ENCODE peak calls at places on chromosomes 5 and 9, in five cellular contexts. V is pancreas, J is DND-41, K is AG10803, D is spleen. Y is an unnamed sample.

GRCh38 chr9:14309403-14309802 is 4.5 kb downstream of the NFIB start:
- DNase-seq in V (no peak), J (peak), D (no peak), K (no peak), Y (no peak)

GRCh38 chr9:114156658-114157421 is 1.5 kb downstream of the COL27A1 start:
- DNase-seq in D (no peak), J (peak), V (peak), K (peak), Y (no peak)

GRCh38 chr5:14560091-14560595 is 21.4 kb upstream of the OTULINL start:
- DNase-seq in V (no peak), K (no peak), J (peak), D (no peak), Y (no peak)

GRCh38 chr9:123322771-123323481 is 33.1 kb upstream of the CRB2 start:
- DNase-seq in J (peak), K (no peak), V (no peak), D (peak), Y (peak)

GRCh38 chr9:5899292-5899691 is 8.6 kb downstream of the MLANA start:
- DNase-seq in J (no peak), K (no peak), D (no peak), V (no peak), Y (no peak)

GRCh38 chr5:134503937-134504437 is 21.5 kb upstream of the JADE2 start:
- DNase-seq in V (no peak), J (peak), K (peak), D (no peak), Y (no peak)

GRCh38 chr5:163948086-163948666 is 442.8 kb downstream of the MAT2B start:
- DNase-seq in V (no peak), K (no peak), J (no peak), D (peak), Y (no peak)

GRCh38 chr5:2750758-2751464 is 566 bp downstream of the IRX2 start:
- DNase-seq in K (peak), J (no peak), V (no peak), D (no peak), Y (no peak)

GRCh38 chr5:120366047-120366446 is 98.1 kb upstream of the PRR16 start:
- DNase-seq in J (no peak), D (no peak), K (no peak), V (no peak), Y (no peak)

GRCh38 chr9:76240578-76240977 is 153.6 kb downstream of the RFK start:
- DNase-seq in V (no peak), J (no peak), D (no peak), K (no peak), Y (no peak)

GRCh38 chr5:136022965-136023364 is 5.8 kb upstream of the TGFBI start:
- DNase-seq in J (no peak), K (no peak), V (no peak), D (no peak), Y (no peak)

GRCh38 chr5:71697967-71698366 is 21.1 kb upstream of the CARTPT start:
- DNase-seq in V (no peak), D (no peak), K (no peak), J (no peak), Y (no peak)

GRCh38 chr5:86951761-86952160 is 315.9 kb upstream of the RASA1 start:
- DNase-seq in J (no peak), V (no peak), K (no peak), D (no peak), Y (no peak)

GRCh38 chr5:166834246-166834645 is 1457.2 kb upstream of the WWC1 start:
- DNase-seq in V (no peak), D (no peak), J (no peak), K (no peak), Y (no peak)

GRCh38 chr9:128882677-128883590 is 1.0 kb downstream of the LRRC8A start:
- DNase-seq in D (peak), V (peak), K (no peak), J (peak), Y (no peak)

GRCh38 chr9:128885376-128885775 is 3.4 kb downstream of the LRRC8A start:
- DNase-seq in V (no peak), J (no peak), D (no peak), K (no peak), Y (no peak)

GRCh38 chr9:128881627-128881883 is 195 bp downstream of the KYAT1 start:
- DNase-seq in V (no peak), J (no peak), D (no peak), K (no peak), Y (no peak)

GRCh38 chr9:128884164-128884563 is 2.2 kb downstream of the LRRC8A start:
- DNase-seq in K (no peak), V (no peak), J (no peak), D (no peak), Y (no peak)

DNA sequence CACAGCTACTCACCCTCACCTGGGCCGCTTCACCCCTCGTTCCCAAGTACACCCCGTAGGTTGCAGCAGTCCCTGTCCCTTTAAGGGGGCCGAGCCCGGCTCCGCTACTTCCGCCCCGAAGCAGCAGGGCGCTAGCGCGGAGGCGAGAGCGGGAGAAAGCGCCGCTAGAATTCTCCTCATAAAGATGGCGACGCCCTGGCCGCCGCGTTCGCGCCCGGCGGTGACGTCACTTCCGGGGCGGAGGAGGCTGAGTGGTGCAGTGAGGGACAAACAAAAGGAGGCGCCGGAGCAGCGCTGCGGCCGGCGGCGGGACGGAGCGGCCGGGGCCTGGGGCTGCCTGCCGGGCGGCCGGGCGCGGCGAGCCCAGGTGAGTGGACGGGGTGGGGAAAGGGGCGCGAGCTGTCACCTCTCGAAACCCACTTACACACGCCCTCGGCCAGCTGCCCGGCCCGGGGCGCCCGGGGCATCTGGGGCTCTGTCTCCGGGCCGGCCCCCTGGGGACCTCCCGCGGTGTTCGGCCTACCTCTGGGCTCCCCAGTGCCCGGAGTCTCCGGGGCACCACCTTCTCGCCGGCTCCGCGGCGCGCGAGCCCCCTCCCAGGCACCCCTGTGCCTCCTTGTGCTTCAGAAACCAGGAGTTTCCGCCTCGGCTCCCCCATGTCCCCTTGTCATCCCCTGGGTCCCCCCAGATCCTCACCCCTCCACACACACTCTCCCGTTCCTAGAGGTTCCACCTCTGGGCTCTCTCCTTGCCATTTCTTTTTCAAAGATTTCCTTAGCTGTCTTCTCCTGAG is at the start of the genes KYAT1 and LRRC8A:
- DNase-seq in K (peak), D (peak), V (peak), J (peak), Y (peak)
- TF ChIP-seq CTCF in K (no peak), D (peak), V (no peak), J (no peak), Y (no peak)

GRCh38 chr5:132280371-132281240 is 13.6 kb upstream of the SLC22A4 start:
- DNase-seq in J (no peak), K (no peak), V (no peak), D (no peak), Y (no peak)
- H3K4me3 ChIP-seq in J (no peak), K (no peak), V (no peak), D (no peak), Y (no peak)

DNA sequence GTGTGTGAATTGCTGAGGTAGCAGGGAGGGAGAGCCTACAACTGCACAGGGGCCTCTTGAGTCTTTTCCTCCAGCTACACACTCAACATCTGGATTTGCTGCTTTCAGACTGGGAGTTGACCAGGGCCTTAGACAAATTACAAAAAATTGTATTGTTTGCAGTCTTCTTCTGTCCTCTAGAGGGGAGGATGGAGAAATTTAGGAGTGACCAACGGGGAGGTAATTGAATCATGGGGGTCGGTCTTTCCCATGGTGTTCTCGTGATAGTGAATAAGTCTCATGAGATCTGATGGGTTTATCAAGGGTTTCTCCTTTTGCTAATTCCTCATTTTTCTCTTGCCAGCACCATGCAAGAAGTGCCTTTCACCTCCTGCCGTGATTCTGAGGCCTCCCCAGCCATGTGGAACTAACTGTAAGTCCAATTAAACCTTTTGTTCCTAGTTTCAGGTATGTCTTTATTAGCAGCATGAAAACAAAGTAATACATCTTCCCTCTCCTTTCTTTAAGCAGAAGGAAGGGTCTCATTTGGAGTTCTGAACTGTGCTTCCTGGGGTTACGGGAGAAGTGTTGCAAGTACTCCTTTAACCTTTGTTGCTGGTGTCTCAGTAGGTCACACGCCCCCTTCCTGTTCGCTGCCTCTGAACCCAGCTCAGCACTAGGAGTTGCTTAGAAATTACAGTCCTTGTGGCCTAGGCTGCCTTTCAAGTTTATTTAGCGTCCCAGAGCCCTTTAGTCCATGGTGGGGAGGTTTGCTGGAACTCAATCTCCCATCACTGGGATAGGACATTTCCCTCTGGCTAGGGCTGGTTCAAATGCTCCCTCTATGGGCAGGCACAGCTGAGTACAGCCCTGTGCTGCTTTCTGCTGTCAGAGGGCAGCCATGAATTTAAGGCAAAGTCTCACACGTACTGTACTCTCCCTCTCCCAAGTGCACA is 4.4 kb downstream of the IFNA8 start:
- DNase-seq in D (no peak), K (no peak), J (peak), V (no peak), Y (no peak)
- TF ChIP-seq CTCF in D (peak), K (peak), J (peak), V (no peak), Y (peak)

GRCh38 chr9:126706698-126707053 is 92.9 kb downstream of the LMX1B start:
- DNase-seq in K (no peak), V (no peak), J (no peak), D (no peak), Y (no peak)

GRCh38 chr9:126705767-126706697 is 92.3 kb downstream of the LMX1B start:
- DNase-seq in K (peak), V (peak), D (peak), J (peak), Y (no peak)

GRCh38 chr9:126704157-126704941 is 90.6 kb downstream of the LMX1B start:
- DNase-seq in V (no peak), J (no peak), D (peak), K (peak), Y (no peak)

GRCh38 chr9:126707083-126707482 is 93.4 kb downstream of the LMX1B start:
- DNase-seq in V (no peak), J (no peak), D (no peak), K (no peak), Y (no peak)

GRCh38 chr9:126705311-126705766 is 91.6 kb downstream of the LMX1B start:
- DNase-seq in J (peak), V (peak), D (peak), K (peak), Y (peak)
- H3K4me3 ChIP-seq in J (no peak), V (no peak), D (no peak), K (peak), Y (no peak)

GRCh38 chr5:93915142-93915553 is 173.7 kb upstream of the POU5F2 start:
- DNase-seq in D (no peak), K (peak), V (no peak), J (no peak), Y (peak)
- TF ChIP-seq CTCF in D (peak), K (peak), V (peak), J (peak), Y (peak)

DNA sequence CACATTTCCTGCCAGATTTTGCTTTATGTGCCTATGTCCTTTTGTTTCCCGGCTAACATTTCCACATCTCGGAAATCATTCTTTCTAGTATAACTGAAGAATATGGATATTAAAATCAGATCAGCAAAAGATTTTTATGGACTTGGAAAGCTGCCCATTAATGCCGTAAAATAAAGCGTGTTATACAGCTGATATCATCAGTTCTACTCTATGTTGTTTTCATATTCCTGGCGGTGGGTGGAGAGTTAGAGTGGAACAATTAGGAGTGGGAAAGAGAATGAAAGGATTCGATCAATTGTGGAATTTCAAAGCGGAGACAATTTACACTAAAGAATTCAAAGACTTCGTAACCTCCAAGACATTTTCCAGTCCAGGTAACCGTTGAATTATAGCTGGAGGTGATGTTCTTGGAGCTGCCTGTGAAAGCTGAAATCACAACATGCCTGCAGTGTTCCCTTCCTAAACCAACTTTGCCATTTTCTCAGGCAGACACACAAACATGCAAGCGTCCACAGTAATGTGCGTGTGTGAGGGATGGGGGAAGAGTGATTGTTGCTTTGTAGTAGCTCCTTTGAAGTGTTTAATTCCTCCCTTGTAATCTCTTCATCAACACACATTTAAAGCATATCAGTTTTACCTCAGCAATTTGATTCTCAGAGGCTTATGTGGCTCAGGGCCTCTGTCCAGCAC is 543.9 kb downstream of the RAB3C start:
- DNase-seq in V (no peak), D (no peak), K (peak), J (no peak), Y (no peak)
- H3K4me3 ChIP-seq in V (no peak), D (peak), K (peak), J (peak), Y (no peak)

DNA sequence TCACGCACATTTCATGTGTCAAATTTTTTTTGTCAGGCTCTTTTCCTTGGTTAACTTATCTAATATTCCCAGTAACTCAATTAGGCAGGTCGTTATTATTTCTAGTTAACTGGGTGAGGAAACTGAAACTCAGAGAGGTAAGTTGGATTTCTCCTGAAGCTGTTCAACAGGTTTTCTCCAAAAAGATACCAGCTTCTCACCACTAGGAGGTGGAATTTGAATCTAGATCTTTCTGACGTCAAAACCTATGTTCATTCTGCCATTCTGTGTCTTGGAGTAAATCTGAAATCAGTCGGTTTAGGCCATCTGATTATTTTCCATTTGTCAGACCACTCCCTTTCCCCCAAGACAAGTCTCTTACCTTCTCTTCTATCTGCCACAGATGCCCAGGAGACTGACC is 572.9 kb downstream of the ACTL7B start:
- DNase-seq in V (no peak), D (no peak), K (no peak), J (no peak), Y (no peak)
- TF ChIP-seq CTCF in V (peak), D (no peak), K (no peak), J (peak), Y (peak)

GRCh38 chr5:33448118-33448517 is 7.4 kb downstream of the TARS1 start:
- DNase-seq in J (no peak), K (no peak), V (no peak), D (no peak), Y (no peak)
- H3K4me3 ChIP-seq in J (no peak), K (no peak), V (no peak), D (no peak), Y (no peak)

GRCh38 chr5:157252741-157253465 is 13.0 kb upstream of the CYFIP2 start:
- DNase-seq in J (peak), D (peak), K (peak), V (no peak), Y (no peak)

GRCh38 chr5:157258450-157258849 is 7.5 kb upstream of the CYFIP2 start:
- DNase-seq in K (no peak), J (no peak), D (no peak), V (no peak), Y (no peak)

GRCh38 chr5:157248771-157249475 is 17.0 kb upstream of the CYFIP2 start:
- DNase-seq in J (peak), K (no peak), D (no peak), V (no peak), Y (no peak)

GRCh38 chr5:157253547-157253946 is 12.4 kb upstream of the CYFIP2 start:
- DNase-seq in K (peak), J (no peak), V (no peak), D (no peak), Y (no peak)
- TF ChIP-seq CTCF in K (peak), J (peak), V (peak), D (peak), Y (peak)

GRCh38 chr5:126519637-126520592 is 75.1 kb downstream of the ALDH7A1 start:
- DNase-seq in J (no peak), K (peak), V (no peak), D (no peak), Y (no peak)
- H3K4me3 ChIP-seq in J (no peak), K (peak), V (no peak), D (no peak), Y (no peak)

Y was measured in GM12864.